ENCODE peak calls at places on chromosome 16, in five cellular contexts. One of them, this sample, is unnamed.

GRCh38 chr16:8944113-8944765 is 19.5 kb downstream of the USP7 start:
- DNase-seq in tibial artery: no peak
- DNase-seq in A549: no peak
- DNase-seq in epithelial cell of prostate: no peak
- DNase-seq in hepatocyte: no peak
- DNase-seq in this sample: no peak

GRCh38 chr16:89574681-89575246 is 794 bp upstream of the CPNE7 start:
- DNase-seq in tibial artery: no peak
- DNase-seq in epithelial cell of prostate: no peak
- DNase-seq in hepatocyte: peak
- DNase-seq in A549: peak
- DNase-seq in this sample: peak

GRCh38 chr16:28898266-28898665 is 20.0 kb downstream of the ATP2A1 start:
- DNase-seq in tibial artery: no peak
- DNase-seq in A549: no peak
- DNase-seq in hepatocyte: no peak
- DNase-seq in epithelial cell of prostate: no peak
- DNase-seq in this sample: no peak

GRCh38 chr16:54015147-54015546 is 271.4 kb downstream of the IRX3 start:
- DNase-seq in tibial artery: no peak
- DNase-seq in epithelial cell of prostate: no peak
- DNase-seq in A549: no peak
- DNase-seq in hepatocyte: no peak
- DNase-seq in this sample: no peak

GRCh38 chr16:86387461-86388440 is 122.6 kb upstream of the FOXF1 start:
- DNase-seq in tibial artery: no peak
- DNase-seq in hepatocyte: no peak
- DNase-seq in A549: peak
- DNase-seq in epithelial cell of prostate: no peak
- DNase-seq in this sample: peak

GRCh38 chr16:85051710-85052082 is 24.1 kb downstream of the KIAA0513 start:
- DNase-seq in A549: no peak
- DNase-seq in tibial artery: no peak
- DNase-seq in hepatocyte: no peak
- DNase-seq in epithelial cell of prostate: no peak
- DNase-seq in this sample: no peak

GRCh38 chr16:81956213-81956948 is 54.9 kb downstream of the SDR42E1 start:
- DNase-seq in A549: no peak
- DNase-seq in hepatocyte: no peak
- DNase-seq in tibial artery: no peak
- DNase-seq in epithelial cell of prostate: peak
- DNase-seq in this sample: peak

GRCh38 chr16:30033270-30033669 is 2.2 kb upstream of the TLCD3B start:
- DNase-seq in hepatocyte: no peak
- DNase-seq in epithelial cell of prostate: no peak
- DNase-seq in tibial artery: no peak
- DNase-seq in A549: no peak
- DNase-seq in this sample: no peak

GRCh38 chr16:50153648-50154368 is 702 bp downstream of the TENT4B start:
- DNase-seq in epithelial cell of prostate: no peak
- DNase-seq in hepatocyte: no peak
- DNase-seq in A549: no peak
- DNase-seq in tibial artery: peak
- DNase-seq in this sample: peak

GRCh38 chr16:86604436-86605220 is 26.3 kb downstream of the FOXL1 start:
- DNase-seq in hepatocyte: no peak
- DNase-seq in A549: no peak
- DNase-seq in epithelial cell of prostate: no peak
- DNase-seq in tibial artery: no peak
- DNase-seq in this sample: no peak

GRCh38 chr16:3825103-3825502 is 55.4 kb downstream of the CREBBP start:
- DNase-seq in hepatocyte: no peak
- DNase-seq in tibial artery: no peak
- DNase-seq in A549: no peak
- DNase-seq in epithelial cell of prostate: no peak
- DNase-seq in this sample: peak
- H3K27ac ChIP-seq in hepatocyte: no peak
- H3K27ac ChIP-seq in tibial artery: no peak
- H3K27ac ChIP-seq in A549: no peak
- H3K27ac ChIP-seq in epithelial cell of prostate: peak
- H3K27ac ChIP-seq in this sample: peak

DNA sequence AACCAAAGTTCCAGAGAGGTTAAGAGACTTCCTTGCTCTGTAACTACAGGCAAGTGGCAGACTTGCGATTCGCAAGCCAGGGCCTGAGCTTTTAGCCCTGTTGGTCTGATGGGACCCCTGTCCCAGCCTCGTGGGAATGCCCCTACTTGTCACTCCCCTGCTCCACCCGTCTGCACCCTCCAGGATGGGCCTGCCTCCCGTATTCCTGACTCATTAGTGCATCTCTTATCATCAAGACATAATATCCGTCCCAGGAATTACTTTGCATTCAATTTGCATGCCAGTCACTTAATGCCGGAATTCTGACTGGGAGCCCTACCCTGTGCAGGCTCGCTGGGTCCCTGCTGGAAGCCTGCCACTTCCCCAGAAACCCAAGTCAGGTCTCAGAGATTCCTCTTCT is 3.4 kb downstream of the PRSS53 start:
- DNase-seq in tibial artery: no peak
- DNase-seq in epithelial cell of prostate: no peak
- DNase-seq in A549: no peak
- DNase-seq in hepatocyte: no peak
- DNase-seq in this sample: no peak
- H3K27ac ChIP-seq in tibial artery: no peak
- H3K27ac ChIP-seq in epithelial cell of prostate: peak
- H3K27ac ChIP-seq in A549: no peak
- H3K27ac ChIP-seq in hepatocyte: no peak
- H3K27ac ChIP-seq in this sample: no peak

GRCh38 chr16:4501071-4501478 is 24.9 kb downstream of the HMOX2 start:
- DNase-seq in tibial artery: no peak
- DNase-seq in hepatocyte: no peak
- DNase-seq in epithelial cell of prostate: no peak
- DNase-seq in A549: no peak
- DNase-seq in this sample: peak

GRCh38 chr16:4499196-4499555 is 23.0 kb downstream of the HMOX2 start:
- DNase-seq in A549: no peak
- DNase-seq in epithelial cell of prostate: no peak
- DNase-seq in tibial artery: no peak
- DNase-seq in hepatocyte: no peak
- DNase-seq in this sample: no peak

GRCh38 chr16:4496305-4496704 is 20.1 kb downstream of the HMOX2 start:
- DNase-seq in epithelial cell of prostate: no peak
- DNase-seq in A549: peak
- DNase-seq in tibial artery: no peak
- DNase-seq in hepatocyte: no peak
- DNase-seq in this sample: peak

GRCh38 chr16:4498546-4499195 is 22.5 kb downstream of the HMOX2 start:
- DNase-seq in epithelial cell of prostate: no peak
- DNase-seq in A549: no peak
- DNase-seq in hepatocyte: no peak
- DNase-seq in tibial artery: no peak
- DNase-seq in this sample: no peak

GRCh38 chr16:4500283-4500682 is 24.1 kb downstream of the HMOX2 start:
- DNase-seq in A549: peak
- DNase-seq in hepatocyte: peak
- DNase-seq in tibial artery: no peak
- DNase-seq in epithelial cell of prostate: no peak
- DNase-seq in this sample: peak
- H3K27ac ChIP-seq in A549: peak
- H3K27ac ChIP-seq in hepatocyte: peak
- H3K27ac ChIP-seq in tibial artery: peak
- H3K27ac ChIP-seq in epithelial cell of prostate: peak
- H3K27ac ChIP-seq in this sample: peak

GRCh38 chr16:35255816-35256215 is 1796.4 kb downstream of the TP53TG3F start:
- DNase-seq in hepatocyte: no peak
- DNase-seq in tibial artery: no peak
- DNase-seq in epithelial cell of prostate: no peak
- DNase-seq in A549: no peak
- DNase-seq in this sample: no peak
- H3K27ac ChIP-seq in hepatocyte: no peak
- H3K27ac ChIP-seq in tibial artery: no peak
- H3K27ac ChIP-seq in epithelial cell of prostate: no peak
- H3K27ac ChIP-seq in A549: no peak
- H3K27ac ChIP-seq in this sample: no peak

GRCh38 chr16:68665501-68665900 is 20.4 kb downstream of the CDH3 start:
- DNase-seq in hepatocyte: no peak
- DNase-seq in epithelial cell of prostate: peak
- DNase-seq in A549: no peak
- DNase-seq in tibial artery: no peak
- DNase-seq in this sample: peak
- H3K27ac ChIP-seq in hepatocyte: no peak
- H3K27ac ChIP-seq in epithelial cell of prostate: peak
- H3K27ac ChIP-seq in A549: no peak
- H3K27ac ChIP-seq in tibial artery: no peak
- H3K27ac ChIP-seq in this sample: no peak

This sample was measured in GM23248.